ENCODE peak calls at places on chromosomes 1 and 21, in seven cellular contexts. M is IMR-90, V is H9, Q is mesendoderm, E is neuronal stem cell, U is H1, G is mesenchymal stem cell. H is an unnamed sample.

GRCh38 chr21:36338975-36339374 is 19.0 kb downstream of the MORC3 start:
- DNase-seq in M (no peak), V (no peak), Q (peak; percentile 12), E (no peak), U (no peak), G (no peak), H (peak; percentile 40)

GRCh38 chr1:208154040-208154439 is 90.1 kb downstream of the PLXNA2 start:
- DNase-seq in M (no peak), V (no peak), Q (no peak), E (no peak), U (no peak), G (no peak), H (no peak)

GRCh38 chr1:151156515-151156819 is at the start of gene TNFAIP8L2:
- DNase-seq in M (no peak), V (peak; percentile 54), Q (peak; percentile 8), E (no peak), U (no peak), G (no peak), H (no peak)

GRCh38 chr21:45386336-45386727 is 18.6 kb upstream of the COL18A1 start:
- DNase-seq in M (no peak), V (no peak), Q (no peak), E (no peak), U (no peak), G (no peak), H (no peak)

GRCh38 chr1:5733596-5733995 is 258.6 kb downstream of the NPHP4 start:
- DNase-seq in M (no peak), V (no peak), Q (no peak), E (no peak), U (no peak), G (no peak), H (no peak)

GRCh38 chr1:182340233-182341058 is 51.1 kb downstream of the GLUL start:
- DNase-seq in M (no peak), V (no peak), Q (no peak), E (no peak), U (no peak), G (peak; percentile 6), H (peak; percentile 92)

GRCh38 chr1:35079003-35079930 is at the start of gene ZMYM1:
- DNase-seq in M (peak; percentile 83), V (peak; percentile 95), Q (peak; percentile 97), E (peak; percentile 86), U (peak; percentile 93), G (peak; percentile 92), H (peak; percentile 90)

GRCh38 chr1:206744683-206745082 is 25.9 kb upstream of the IL19 start:
- DNase-seq in M (peak; percentile 21), V (no peak), Q (no peak), E (no peak), U (no peak), G (peak; percentile 37), H (no peak)

GRCh38 chr1:21212126-21212525 is 35.4 kb upstream of the EIF4G3 start:
- DNase-seq in M (peak; percentile 38), V (no peak), Q (peak; percentile 63), E (no peak), U (no peak), G (peak; percentile 39), H (no peak)

GRCh38 chr21:32940079-32941014 is 85.4 kb upstream of the OLIG2 start:
- DNase-seq in M (peak; percentile 43), V (peak; percentile 55), Q (peak; percentile 73), E (peak; percentile 60), U (no peak), G (peak; percentile 43), H (peak; percentile 22)

GRCh38 chr1:205787287-205787916 is 12.1 kb upstream of the RAB29 start:
- DNase-seq in M (no peak), V (no peak), Q (no peak), E (no peak), U (no peak), G (no peak), H (no peak)

GRCh38 chr1:9825101-9826074 is 1.6 kb upstream of the CLSTN1 start:
- DNase-seq in M (peak; percentile 51), V (peak; percentile 87), Q (peak; percentile 97), E (no peak), U (peak; percentile 67), G (peak; percentile 63), H (peak; percentile 50)

GRCh38 chr1:201406831-201407406 is 7.8 kb upstream of the LAD1 start:
- DNase-seq in M (no peak), V (no peak), Q (no peak), E (no peak), U (no peak), G (no peak), H (no peak)

GRCh38 chr1:56516539-56517252 is 62.7 kb downstream of the PLPP3 start:
- DNase-seq in M (peak; percentile 65), V (peak; percentile 60), Q (peak; percentile 98), E (no peak), U (no peak), G (peak; percentile 68), H (peak; percentile 95)

GRCh38 chr21:38807481-38807880 is 1.8 kb downstream of the ETS2 start:
- DNase-seq in M (no peak), V (no peak), Q (no peak), E (peak; percentile 59), U (no peak), G (peak; percentile 45), H (no peak)

GRCh38 chr21:41750532-41751151 is 16.2 kb downstream of the RIPK4 start:
- DNase-seq in M (no peak), V (no peak), Q (no peak), E (no peak), U (no peak), G (no peak), H (no peak)

GRCh38 chr1:214952648-214953047 is 129.9 kb upstream of the KCNK2 start:
- DNase-seq in M (no peak), V (peak; percentile 65), Q (peak; percentile 89), E (no peak), U (peak; percentile 49), G (no peak), H (no peak)

GRCh38 chr1:42368096-42368795 is 12.3 kb upstream of the RIMKLA start:
- DNase-seq in M (no peak), V (no peak), Q (no peak), E (no peak), U (no peak), G (no peak), H (peak; percentile 71)

GRCh38 chr1:78095618-78096416 is 50.1 kb downstream of the GIPC2 start:
- DNase-seq in M (peak; percentile 71), V (no peak), Q (no peak), E (no peak), U (no peak), G (peak; percentile 69), H (no peak)

GRCh38 chr1:14775434-14775833 is 176.9 kb downstream of the KAZN start:
- DNase-seq in M (no peak), V (no peak), Q (no peak), E (no peak), U (no peak), G (no peak), H (no peak)

GRCh38 chr1:153612755-153613331 is at the start of gene S100A16:
- DNase-seq in M (peak; percentile 61), V (peak; percentile 62), Q (peak; percentile 86), E (no peak), U (peak; percentile 75), G (peak; percentile 44), H (no peak)

GRCh38 chr1:172845865-172846264 is 187.0 kb downstream of the FASLG start:
- DNase-seq in M (no peak), V (no peak), Q (no peak), E (no peak), U (no peak), G (no peak), H (no peak)
- H4K8ac ChIP-seq in M (no peak overlapping the region), V (no peak overlapping the region), Q (no peak overlapping the region), E (no peak overlapping the region), U (no peak overlapping the region), G (no peak overlapping the region), H (no peak overlapping the region)

DNA sequence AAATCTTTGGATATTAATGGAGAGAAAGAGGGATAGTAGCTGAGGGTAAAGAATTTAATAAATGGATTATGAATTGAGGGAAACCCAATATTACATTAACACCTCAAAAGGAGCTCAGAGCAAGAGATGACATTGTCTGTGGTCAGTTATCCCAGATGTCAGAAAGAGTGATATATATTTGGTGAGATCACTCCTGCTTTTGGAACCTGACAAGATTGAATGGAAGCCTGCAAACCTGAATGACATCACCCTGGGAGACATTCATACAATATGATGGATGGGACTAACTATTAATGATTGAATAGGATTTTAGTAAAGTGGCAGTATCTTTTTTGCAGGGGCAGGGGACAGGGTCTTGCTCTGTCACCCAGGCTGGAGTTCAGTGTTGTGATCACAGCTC is 6.8 kb upstream of the IFI6 start:
- DNase-seq in M (no peak), V (no peak), Q (no peak), E (no peak), U (no peak), G (no peak), H (no peak)
- H4K8ac ChIP-seq in M (no peak overlapping the region), V (no peak overlapping the region), Q (no peak overlapping the region), E (no peak overlapping the region), U (no peak overlapping the region), G (no peak overlapping the region), H (no peak overlapping the region)

GRCh38 chr1:119682141-119682540 is 29.6 kb upstream of the PHGDH start:
- DNase-seq in M (no peak), V (no peak), Q (no peak), E (no peak), U (no peak), G (no peak), H (no peak)
- H4K8ac ChIP-seq in M (no peak overlapping the region), V (no peak overlapping the region), Q (no peak overlapping the region), E (no peak overlapping the region), U (no peak overlapping the region), G (no peak overlapping the region), H (no peak overlapping the region)

GRCh38 chr1:43552059-43552742 is 21.5 kb downstream of the PTPRF start:
- DNase-seq in M (no peak), V (no peak), Q (no peak), E (no peak), U (no peak), G (no peak), H (no peak)
- H4K8ac ChIP-seq in M (peak overlapping the region; percentile 22), V (no peak overlapping the region), Q (no peak overlapping the region), E (no peak overlapping the region), U (no peak overlapping the region), G (no peak overlapping the region), H (no peak overlapping the region)

GRCh38 chr21:34949499-34949898 is 99.6 kb downstream of the RUNX1 start:
- DNase-seq in M (no peak), V (no peak), Q (no peak), E (no peak), U (no peak), G (no peak), H (no peak)
- H4K8ac ChIP-seq in M (peak overlapping the region; percentile 22), V (no peak overlapping the region), Q (no peak overlapping the region), E (peak overlapping the region; percentile 84), U (no peak overlapping the region), G (no peak overlapping the region), H (no peak overlapping the region)

H was measured in trophoblast cell.